ENCODE peak calls at places on chromosomes 16 and 17, in four cellular contexts. W is hippocampal formation, S is NCI-H1930, E is T-helper 1 cell. B is an unnamed sample.

GRCh38 chr16:19396555-19397011 is 21.1 kb upstream of the TMC5 start:
- DNase-seq in W (no peak), E (no peak), S (peak), B (no peak)

GRCh38 chr17:50349241-50349595 is 3.3 kb downstream of the XYLT2 start:
- DNase-seq in W (no peak), E (no peak), S (no peak), B (no peak)

GRCh38 chr16:57637965-57638364 is 9.5 kb downstream of the ADGRG1 start:
- DNase-seq in W (no peak), E (no peak), S (no peak), B (no peak)

GRCh38 chr17:76382803-76383644 is 1.4 kb upstream of the SPHK1 start:
- DNase-seq in E (peak), S (no peak), W (no peak), B (peak)

GRCh38 chr16:68839831-68840230 is 3.5 kb upstream of the TANGO6 start:
- DNase-seq in W (no peak), S (no peak), E (no peak), B (no peak)

GRCh38 chr16:84560269-84560668 is 55.8 kb upstream of the MEAK7 start:
- DNase-seq in W (no peak), E (no peak), S (no peak), B (no peak)

GRCh38 chr17:44807817-44808155 is 22.3 kb downstream of the GJC1 start:
- DNase-seq in W (no peak), S (no peak), E (no peak), B (no peak)

GRCh38 chr17:28306954-28307401 is 12.0 kb upstream of the TMEM97 start:
- DNase-seq in E (no peak), S (no peak), W (no peak), B (no peak)

GRCh38 chr17:76793775-76794174 is 55.9 kb downstream of the MFSD11 start:
- DNase-seq in S (no peak), E (peak), W (no peak), B (no peak)

GRCh38 chr17:15966879-15967248 is 21.9 kb downstream of the ADORA2B start:
- DNase-seq in W (no peak), S (no peak), E (no peak), B (no peak)

GRCh38 chr17:32863559-32863958 is 13.4 kb downstream of the MYO1D start:
- DNase-seq in W (no peak), S (no peak), E (no peak), B (no peak)

GRCh38 chr16:11674818-11675560 is 6.7 kb downstream of the SNN start:
- DNase-seq in W (no peak), S (no peak), E (no peak), B (no peak)

GRCh38 chr16:2478273-2478672 is 3.3 kb downstream of the TBC1D24 start:
- DNase-seq in E (no peak), W (no peak), S (no peak), B (no peak)

GRCh38 chr17:76263896-76264295 is 1.3 kb upstream of the UBALD2 start:
- DNase-seq in W (no peak), S (no peak), E (no peak), B (no peak)

GRCh38 chr16:80346160-80346632 is 194.6 kb upstream of the DYNLRB2 start:
- DNase-seq in W (no peak), S (no peak), E (no peak), B (no peak)

GRCh38 chr17:28828294-28829040 is 14.1 kb downstream of the FAM222B start:
- DNase-seq in W (no peak), E (no peak), S (no peak), B (no peak)

GRCh38 chr16:56643080-56643778 is 4.8 kb downstream of the MT1A start:
- DNase-seq in W (no peak), E (peak), S (peak), B (peak)

GRCh38 chr17:6108987-6109386 is 38.8 kb downstream of the WSCD1 start:
- DNase-seq in S (no peak), W (no peak), E (no peak), B (no peak)

GRCh38 chr17:4506892-4507291 is 8.2 kb downstream of the SPNS2 start:
- DNase-seq in S (no peak), W (no peak), E (no peak), B (no peak)

GRCh38 chr16:84459517-84459894 is 45.0 kb downstream of the MEAK7 start:
- DNase-seq in E (no peak), W (no peak), S (no peak), B (no peak)

B was measured in activated T-helper 2 cell treated with anti-CD3 and anti-CD28 coated beads, Interferon-gamma antibody, Interleukin-2, Interleukin-4, amounts not matched to agents 10 μg/mL and 5 μg/mL and 100 μg/mL, durations not matched to agents 14 hours and 24 hours and 36 hours.